ENCODE peak calls at places on chromosomes 13 and 19, in six cellular contexts. One of them, this sample, is unnamed.
A peak's percentile ranks its signal among the peaks of the same experiment; 100 is the strongest.

GRCh38 chr13:38767506-38768265 is 80.8 kb downstream of the FREM2 start:
- DNase-seq in HepG2: no peak
- DNase-seq in HL-60: no peak
- DNase-seq in GM12892: no peak
- DNase-seq in stomach: no peak
- DNase-seq in vagina: no peak
- DNase-seq in this sample: no peak

GRCh38 chr13:40445557-40445990 is 220.9 kb downstream of the FOXO1 start:
- DNase-seq in HepG2: no peak
- DNase-seq in GM12892: peak; percentile 73
- DNase-seq in HL-60: no peak
- DNase-seq in vagina: no peak
- DNase-seq in stomach: peak; percentile 34
- DNase-seq in this sample: no peak

GRCh38 chr19:17755977-17756670 is 4.8 kb downstream of the FCHO1 start:
- DNase-seq in vagina: no peak
- DNase-seq in stomach: peak; percentile 78
- DNase-seq in HepG2: no peak
- DNase-seq in HL-60: no peak
- DNase-seq in GM12892: peak; percentile 74
- DNase-seq in this sample: no peak

GRCh38 chr19:23917856-23918255 is 3.2 kb downstream of the ZNF726 start:
- DNase-seq in vagina: no peak
- DNase-seq in HepG2: no peak
- DNase-seq in GM12892: no peak
- DNase-seq in stomach: no peak
- DNase-seq in HL-60: no peak
- DNase-seq in this sample: no peak

GRCh38 chr13:29402168-29402621 is 193.3 kb downstream of the SLC7A1 start:
- DNase-seq in HepG2: no peak
- DNase-seq in vagina: no peak
- DNase-seq in HL-60: no peak
- DNase-seq in GM12892: no peak
- DNase-seq in stomach: no peak
- DNase-seq in this sample: no peak

GRCh38 chr19:970695-971094 is 13.4 kb upstream of the WDR18 start:
- DNase-seq in GM12892: no peak
- DNase-seq in HepG2: no peak
- DNase-seq in stomach: no peak
- DNase-seq in vagina: no peak
- DNase-seq in HL-60: no peak
- DNase-seq in this sample: no peak

GRCh38 chr13:110262944-110263343 is 44.0 kb downstream of the COL4A1 start:
- DNase-seq in HL-60: no peak
- DNase-seq in GM12892: no peak
- DNase-seq in stomach: no peak
- DNase-seq in HepG2: no peak
- DNase-seq in vagina: no peak
- DNase-seq in this sample: no peak

GRCh38 chr19:3949997-3950859 is 17.4 kb downstream of the NMRK2 start:
- DNase-seq in vagina: no peak
- DNase-seq in stomach: no peak
- DNase-seq in HL-60: no peak
- DNase-seq in GM12892: no peak
- DNase-seq in HepG2: no peak
- DNase-seq in this sample: no peak

GRCh38 chr13:26873174-26873698 is 112.7 kb upstream of the GPR12 start:
- DNase-seq in HL-60: no peak
- DNase-seq in vagina: no peak
- DNase-seq in HepG2: no peak
- DNase-seq in stomach: no peak
- DNase-seq in GM12892: no peak
- DNase-seq in this sample: no peak

GRCh38 chr19:18921593-18921992 is 2.1 kb downstream of the DDX49 start:
- DNase-seq in vagina: no peak
- DNase-seq in HepG2: no peak
- DNase-seq in stomach: no peak
- DNase-seq in GM12892: no peak
- DNase-seq in HL-60: no peak
- DNase-seq in this sample: no peak

GRCh38 chr13:91270031-91270430 is 77.5 kb upstream of the MIR17HG start:
- DNase-seq in HepG2: no peak
- DNase-seq in vagina: no peak
- DNase-seq in HL-60: no peak
- DNase-seq in GM12892: no peak
- DNase-seq in stomach: no peak
- DNase-seq in this sample: no peak

GRCh38 chr19:35856001-35856400 is 710 bp upstream of the KIRREL2 start:
- DNase-seq in stomach: no peak
- DNase-seq in GM12892: no peak
- DNase-seq in HL-60: no peak
- DNase-seq in HepG2: no peak
- DNase-seq in vagina: no peak
- DNase-seq in this sample: no peak

GRCh38 chr13:90545070-90545840 is 802.2 kb upstream of the MIR17HG start:
- DNase-seq in HepG2: no peak
- DNase-seq in GM12892: no peak
- DNase-seq in vagina: no peak
- DNase-seq in HL-60: no peak
- DNase-seq in stomach: no peak
- DNase-seq in this sample: no peak

GRCh38 chr13:77990973-77991372 is 72.3 kb upstream of the EDNRB start:
- DNase-seq in stomach: no peak
- DNase-seq in vagina: no peak
- DNase-seq in HepG2: no peak
- DNase-seq in GM12892: no peak
- DNase-seq in HL-60: no peak
- DNase-seq in this sample: no peak

GRCh38 chr13:92510416-92510815 is 716.2 kb upstream of the GPC6 start:
- DNase-seq in stomach: no peak
- DNase-seq in GM12892: no peak
- DNase-seq in vagina: no peak
- DNase-seq in HepG2: no peak
- DNase-seq in HL-60: no peak
- DNase-seq in this sample: no peak

GRCh38 chr19:47363758-47364529 is 14.8 kb downstream of the DHX34 start:
- DNase-seq in GM12892: no peak
- DNase-seq in vagina: no peak
- DNase-seq in HepG2: no peak
- DNase-seq in HL-60: no peak
- DNase-seq in stomach: no peak
- DNase-seq in this sample: no peak
- TF ChIP-seq POLR2AphosphoS5 in GM12892: no peak
- TF ChIP-seq POLR2AphosphoS5 in vagina: no peak
- TF ChIP-seq POLR2AphosphoS5 in HepG2: no peak
- TF ChIP-seq POLR2AphosphoS5 in HL-60: no peak
- TF ChIP-seq POLR2AphosphoS5 in stomach: no peak
- TF ChIP-seq POLR2AphosphoS5 in this sample: no peak

DNA sequence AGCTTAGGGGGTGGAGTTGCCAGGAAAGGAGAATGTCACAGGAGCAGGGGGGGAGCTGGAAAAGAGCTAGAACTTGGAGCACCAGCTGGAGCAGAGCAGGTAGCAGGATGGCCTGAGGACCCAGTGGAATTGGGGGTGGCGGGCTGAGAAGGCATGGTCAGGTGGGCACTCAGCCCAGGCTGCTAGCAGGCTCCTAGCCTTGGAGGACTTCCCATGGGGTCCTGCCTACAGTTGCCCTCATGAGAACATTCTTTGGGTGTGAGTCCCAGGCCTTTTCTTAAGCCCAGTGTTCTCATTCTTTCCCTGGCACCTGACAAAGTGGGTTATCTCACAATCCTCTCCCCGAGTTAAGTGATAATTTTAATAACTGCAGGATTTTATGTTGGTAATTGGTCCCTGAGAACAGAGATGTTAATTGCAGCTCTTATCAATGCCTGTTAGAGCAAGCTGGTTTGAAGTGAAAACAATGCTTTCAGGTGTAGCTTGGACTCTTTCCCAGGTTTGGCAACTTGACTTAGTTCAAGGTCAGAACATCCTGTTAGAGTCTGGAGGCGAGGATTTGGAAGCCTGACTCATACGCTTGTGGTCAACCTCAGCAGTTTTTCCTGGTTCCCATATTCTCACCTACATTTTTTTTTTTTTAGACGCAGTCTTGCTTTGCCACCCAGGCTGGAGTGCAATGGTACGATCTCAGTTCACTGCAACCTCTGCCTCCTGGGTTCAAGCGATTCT is 18.1 kb upstream of the OLFM4 start:
- DNase-seq in vagina: no peak
- DNase-seq in stomach: peak; percentile 77
- DNase-seq in HL-60: peak; percentile 40
- DNase-seq in HepG2: peak; percentile 4
- DNase-seq in GM12892: no peak
- DNase-seq in this sample: peak; percentile 68
- TF ChIP-seq POLR2AphosphoS5 in vagina: peak; percentile 44
- TF ChIP-seq POLR2AphosphoS5 in stomach: peak; percentile 70
- TF ChIP-seq POLR2AphosphoS5 in HL-60: no peak
- TF ChIP-seq POLR2AphosphoS5 in HepG2: no peak
- TF ChIP-seq POLR2AphosphoS5 in GM12892: no peak
- TF ChIP-seq POLR2AphosphoS5 in this sample: no peak

GRCh38 chr13:98731038-98731437 is 21.4 kb downstream of the SLC15A1 start:
- DNase-seq in HL-60: no peak
- DNase-seq in stomach: no peak
- DNase-seq in GM12892: no peak
- DNase-seq in HepG2: no peak
- DNase-seq in vagina: no peak
- DNase-seq in this sample: no peak
- TF ChIP-seq POLR2AphosphoS5 in HL-60: no peak
- TF ChIP-seq POLR2AphosphoS5 in stomach: no peak
- TF ChIP-seq POLR2AphosphoS5 in GM12892: no peak
- TF ChIP-seq POLR2AphosphoS5 in HepG2: no peak
- TF ChIP-seq POLR2AphosphoS5 in vagina: no peak
- TF ChIP-seq POLR2AphosphoS5 in this sample: no peak

GRCh38 chr19:21767065-21767800 is at the start of gene ZNF100:
- DNase-seq in HL-60: peak; percentile 96
- DNase-seq in GM12892: peak; percentile 40
- DNase-seq in stomach: peak; percentile 94
- DNase-seq in vagina: no peak
- DNase-seq in HepG2: peak; percentile 94
- DNase-seq in this sample: peak; percentile 96
- TF ChIP-seq POLR2AphosphoS5 in HL-60: peak; percentile 73
- TF ChIP-seq POLR2AphosphoS5 in GM12892: peak; percentile 91
- TF ChIP-seq POLR2AphosphoS5 in stomach: peak; percentile 39
- TF ChIP-seq POLR2AphosphoS5 in vagina: no peak
- TF ChIP-seq POLR2AphosphoS5 in HepG2: peak; percentile 86
- TF ChIP-seq POLR2AphosphoS5 in this sample: peak; percentile 77

DNA sequence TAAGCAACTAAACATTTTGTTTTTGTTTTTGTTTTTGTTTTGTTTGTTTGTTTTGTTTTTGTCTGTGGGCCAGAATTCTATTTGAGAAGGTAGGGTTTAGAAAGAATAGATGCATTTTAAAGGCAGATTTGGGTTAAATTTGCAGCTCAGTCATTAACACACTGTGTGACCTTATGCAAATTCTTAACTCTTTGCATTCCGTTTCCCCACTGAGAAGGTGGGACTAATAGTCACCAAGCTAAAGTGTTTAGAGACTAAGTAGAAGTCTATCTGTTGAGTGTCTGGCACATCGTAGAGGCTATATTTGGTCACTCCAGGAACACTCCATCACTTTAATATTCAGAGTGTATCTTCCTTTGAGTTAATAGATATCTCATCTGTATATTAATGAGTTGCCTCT is 87.1 kb downstream of the CCNA1 start:
- DNase-seq in GM12892: no peak
- DNase-seq in HepG2: no peak
- DNase-seq in HL-60: no peak
- DNase-seq in vagina: no peak
- DNase-seq in stomach: no peak
- DNase-seq in this sample: no peak
- TF ChIP-seq POLR2AphosphoS5 in GM12892: no peak
- TF ChIP-seq POLR2AphosphoS5 in HepG2: no peak
- TF ChIP-seq POLR2AphosphoS5 in HL-60: no peak
- TF ChIP-seq POLR2AphosphoS5 in vagina: no peak
- TF ChIP-seq POLR2AphosphoS5 in stomach: no peak
- TF ChIP-seq POLR2AphosphoS5 in this sample: no peak